ENCODE peak calls at places on chromosomes 6 and 20, in seven cellular contexts. W is IMR-90, U is Peyer's patch, M is prostate gland, H is thyroid gland, G is HCT116, I is A549. B is an unnamed sample.

GRCh38 chr6:128150376-128150775 is 249.5 kb upstream of the THEMIS start:
- DNase-seq in M (no peak), I (no peak), W (no peak), G (no peak), H (no peak), U (no peak), B (no peak)

GRCh38 chr6:105459884-105460283 is 57.0 kb upstream of the PREP start:
- DNase-seq in G (no peak), M (no peak), U (no peak), H (no peak), I (peak; percentile 12), W (peak; percentile 35), B (no peak)

GRCh38 chr6:22467645-22468044 is 101.7 kb upstream of the HDGFL1 start:
- DNase-seq in H (no peak), G (no peak), U (no peak), M (no peak), W (no peak), I (no peak), B (no peak)

GRCh38 chr6:114524081-114524480 is 181.3 kb upstream of the HS3ST5 start:
- DNase-seq in U (no peak), H (no peak), I (no peak), M (no peak), W (no peak), G (no peak), B (no peak)

GRCh38 chr6:47464052-47464451 is 13.5 kb upstream of the CD2AP start:
- DNase-seq in M (no peak), W (no peak), G (no peak), H (no peak), I (peak; percentile 64), U (no peak), B (no peak)

GRCh38 chr6:137424243-137424642 is 70.0 kb downstream of the OLIG3 start:
- DNase-seq in U (no peak), H (no peak), M (no peak), I (no peak), W (no peak), G (no peak), B (no peak)

GRCh38 chr6:4805553-4806307 is 29.5 kb downstream of the CDYL start:
- DNase-seq in H (peak; percentile 69), G (peak; percentile 34), W (peak; percentile 35), U (peak; percentile 74), I (peak; percentile 70), M (peak; percentile 34), B (peak; percentile 23)

GRCh38 chr6:104862456-104862855 is 2.7 kb upstream of the HACE1 start:
- DNase-seq in I (no peak), W (peak; percentile 96), M (no peak), G (no peak), H (no peak), U (no peak), B (no peak)

GRCh38 chr6:87154641-87155271 is 609 bp upstream of the ZNF292 start:
- DNase-seq in W (peak; percentile 85), G (no peak), I (peak; percentile 71), M (no peak), H (no peak), U (no peak), B (no peak)

GRCh38 chr20:58603656-58604184 is 47.4 kb upstream of the STX16 start:
- DNase-seq in G (no peak), U (no peak), H (no peak), W (peak; percentile 61), M (no peak), I (no peak), B (no peak)

GRCh38 chr6:38503032-38503784 is 136.5 kb downstream of the BTBD9 start:
- DNase-seq in H (no peak), I (no peak), G (no peak), W (no peak), M (no peak), U (no peak), B (no peak)

GRCh38 chr6:167341038-167341613 is 16.2 kb downstream of the TTLL2 start:
- DNase-seq in U (no peak), I (no peak), W (no peak), H (no peak), M (no peak), G (no peak), B (no peak)

GRCh38 chr6:32189082-32189741 is 790 bp downstream of the PBX2 start:
- DNase-seq in I (no peak), H (no peak), U (no peak), W (no peak), G (no peak), M (no peak), B (no peak)

GRCh38 chr6:32189742-32190053 is 304 bp downstream of the PBX2 start:
- DNase-seq in H (no peak), M (no peak), W (no peak), I (no peak), U (no peak), G (no peak), B (no peak)

GRCh38 chr6:32187009-32187709 is 2.8 kb downstream of the PBX2 start:
- DNase-seq in I (no peak), H (no peak), M (no peak), W (no peak), U (peak; percentile 25), G (no peak), B (no peak)

GRCh38 chr6:32190054-32190945 is at the start of gene PBX2:
- DNase-seq in W (peak; percentile 89), U (peak; percentile 90), M (peak; percentile 94), I (peak; percentile 81), H (peak; percentile 96), G (peak; percentile 66), B (peak; percentile 98)

DNA sequence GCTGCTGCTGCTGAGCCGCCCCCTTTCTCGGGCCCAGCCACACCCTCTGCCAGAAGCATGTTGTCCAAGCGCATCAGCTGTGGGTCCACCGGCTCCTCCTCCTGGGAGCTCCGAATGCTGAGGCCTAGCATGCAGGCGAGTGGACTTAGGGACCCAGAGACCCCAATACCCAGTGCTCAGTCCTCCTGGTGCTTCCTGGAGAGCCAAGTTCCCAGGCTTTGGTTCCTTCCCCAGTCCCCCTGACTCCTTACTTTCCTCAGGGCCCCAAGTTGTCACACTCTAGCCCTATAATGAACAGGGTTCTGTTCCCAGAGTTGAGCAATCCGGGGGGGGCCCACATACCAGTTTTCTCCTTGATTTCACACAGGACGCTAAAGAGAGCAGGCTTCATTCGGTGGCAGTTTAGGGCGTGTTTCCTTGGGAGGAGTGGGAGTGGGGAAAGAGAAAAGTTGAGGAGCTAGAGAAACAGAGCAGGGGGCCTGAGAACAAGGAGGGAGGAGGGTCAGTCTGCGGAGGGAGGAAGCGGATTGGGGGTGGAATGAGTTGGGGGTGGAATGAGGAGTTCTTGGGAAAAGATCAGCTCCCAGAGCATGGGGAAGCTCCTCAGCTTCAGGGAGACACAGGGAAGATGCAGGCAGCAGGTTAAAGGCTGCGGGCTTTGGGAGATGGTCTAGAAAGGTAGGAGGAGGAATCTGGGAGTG is 1.5 kb downstream of the PBX2 start:
- DNase-seq in W (peak; percentile 12), I (no peak), M (no peak), U (no peak), G (no peak), H (peak; percentile 22), B (no peak)
- TF ChIP-seq POLR2A in W (no peak), I (no peak), M (no peak), U (no peak), G (no peak), H (no peak), B (no peak)

GRCh38 chr20:18397090-18397489 is 69.7 kb downstream of the DZANK1 start:
- DNase-seq in M (peak; percentile 7), W (no peak), U (no peak), H (no peak), I (no peak), G (no peak), B (no peak)
- H3K4me3 ChIP-seq in M (no peak overlapping the region), W (no peak overlapping the region), U (no peak overlapping the region), H (no peak overlapping the region), I (no peak overlapping the region), G (no peak overlapping the region), B (no peak overlapping the region)

GRCh38 chr20:5548112-5548511 is 202.1 kb upstream of the SHLD1 start:
- DNase-seq in W (no peak), G (no peak), M (no peak), U (no peak), H (no peak), I (no peak), B (no peak)
- TF ChIP-seq POLR2A in W (no peak), G (no peak), M (no peak), U (no peak), H (no peak), I (no peak), B (no peak)

GRCh38 chr6:40610229-40610628 is 23.1 kb upstream of the LRFN2 start:
- DNase-seq in M (no peak), W (no peak), G (no peak), H (no peak), I (no peak), U (no peak), B (no peak)

GRCh38 chr6:40611912-40612311 is 24.7 kb upstream of the LRFN2 start:
- DNase-seq in M (no peak), U (no peak), G (no peak), H (no peak), W (no peak), I (no peak), B (no peak)

DNA sequence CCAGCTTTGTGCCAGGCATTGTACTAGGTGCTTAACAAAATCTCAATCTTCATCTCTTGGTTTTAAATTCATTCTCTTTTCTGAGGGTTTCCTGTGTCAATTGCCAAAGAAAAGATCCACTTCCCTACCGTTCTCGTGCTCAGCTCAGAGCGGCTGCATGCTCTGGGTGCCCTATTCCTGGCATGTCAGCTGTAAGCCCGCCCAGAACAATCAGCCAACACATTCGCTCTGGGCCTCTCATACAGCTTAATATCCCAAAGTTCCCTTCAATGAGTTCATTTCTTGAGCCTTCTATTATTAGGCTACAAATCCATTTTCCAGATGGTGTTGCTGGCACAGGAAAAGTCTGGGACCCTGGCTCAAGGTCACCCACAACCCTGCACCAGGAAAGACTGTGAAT is 24.3 kb upstream of the LRFN2 start:
- DNase-seq in U (no peak), H (no peak), M (no peak), W (no peak), G (no peak), I (no peak), B (no peak)
- H3K4me3 ChIP-seq in U (no peak overlapping the region), H (no peak overlapping the region), M (no peak overlapping the region), W (no peak overlapping the region), G (no peak overlapping the region), I (no peak overlapping the region), B (no peak overlapping the region)

B was measured in lower leg skin.